ENCODE peak calls at places on chromosomes 12 and 14, in five cellular contexts. J, S, B, C and X are unnamed samples.

GRCh38 chr14:21300892-21301291 is 21.0 kb downstream of the RPGRIP1 start:
- DNase-seq in J (no peak), B (no peak), C (no peak), S (peak), X (peak)

GRCh38 chr14:34817768-34818167 is 57.4 kb downstream of the BAZ1A start:
- DNase-seq in S (no peak), J (no peak), B (no peak), C (no peak), X (no peak)

GRCh38 chr12:51695241-51696010 is 104.4 kb downstream of the SCN8A start:
- DNase-seq in C (no peak), J (no peak), B (peak), S (no peak), X (no peak)

GRCh38 chr12:54258286-54258685 is 21.6 kb downstream of the CBX5 start:
- DNase-seq in B (no peak), J (no peak), S (no peak), C (no peak), X (no peak)

GRCh38 chr14:22829661-22830328 is at the start of gene MRPL52:
- DNase-seq in B (peak), S (peak), J (peak), C (peak), X (peak)

GRCh38 chr14:39988939-39989338 is 556.7 kb upstream of the FBXO33 start:
- DNase-seq in J (no peak), C (peak), B (peak), S (no peak), X (peak)

GRCh38 chr12:22543246-22544037 is 900 bp downstream of the C2CD5 start:
- DNase-seq in C (peak), S (peak), B (peak), J (no peak), X (peak)

GRCh38 chr14:89564999-89565398 is 148.0 kb upstream of the FOXN3 start:
- DNase-seq in J (no peak), C (no peak), B (no peak), S (no peak), X (no peak)

GRCh38 chr14:91396959-91397815 is 20.4 kb downstream of the CCDC88C start:
- DNase-seq in S (no peak), B (no peak), C (no peak), J (no peak), X (no peak)

GRCh38 chr14:105528859-105529505 is 2.6 kb downstream of the TMEM121 start:
- DNase-seq in C (no peak), S (peak), B (no peak), J (no peak), X (peak)

GRCh38 chr14:68282479-68283377 is 463.1 kb downstream of the RAD51B start:
- DNase-seq in J (no peak), B (no peak), S (no peak), C (no peak), X (no peak)

GRCh38 chr12:3828888-3829287 is 44.3 kb downstream of the PARP11 start:
- DNase-seq in C (no peak), B (no peak), S (no peak), J (no peak), X (no peak)

GRCh38 chr12:38113991-38114390 is 202.6 kb upstream of the ALG10B start:
- DNase-seq in C (peak), B (no peak), S (no peak), J (no peak), X (no peak)

GRCh38 chr14:103404920-103405319 is 19.7 kb downstream of the MARK3 start:
- DNase-seq in C (no peak), J (no peak), S (no peak), B (no peak), X (peak)

GRCh38 chr12:95201056-95201670 is 16.1 kb downstream of the FGD6 start:
- DNase-seq in J (peak), S (no peak), C (no peak), B (peak), X (peak)

GRCh38 chr12:2076196-2076570 is 23.4 kb downstream of the CACNA1C start:
- DNase-seq in C (no peak), B (peak), S (no peak), J (no peak), X (no peak)

GRCh38 chr12:89353188-89353822 is 1.0 kb upstream of the DUSP6 start:
- DNase-seq in S (peak), B (peak), C (peak), J (peak), X (peak)